ENCODE peak calls at places on chromosomes 3 and 15, in ten cellular contexts. O, W, A, F, S, B, K, H, G and Z are unnamed samples.

GRCh38 chr3:187999821-188000220 is 154.1 kb upstream of the LPP start:
- DNase-seq in O (no peak), W (peak), A (no peak), F (no peak), S (no peak), B (peak), K (no peak), H (no peak), G (no peak), Z (no peak)

GRCh38 chr15:26421065-26421464 is 351.8 kb downstream of the GABRB3 start:
- DNase-seq in O (peak), W (no peak), A (no peak), F (no peak), S (no peak), B (no peak), K (no peak), H (no peak), G (no peak), Z (no peak)

GRCh38 chr3:30855390-30855789 is 39.1 kb downstream of the GADL1 start:
- DNase-seq in O (no peak), W (no peak), A (no peak), F (no peak), S (no peak), B (no peak), K (no peak), H (no peak), G (no peak), Z (peak)

GRCh38 chr3:126895178-126896066 is 87.5 kb upstream of the PLXNA1 start:
- DNase-seq in O (no peak), W (no peak), A (no peak), F (no peak), S (no peak), B (no peak), K (peak), H (no peak), G (peak), Z (no peak)

GRCh38 chr15:58568157-58568571 is 136.4 kb downstream of the LIPC start:
- DNase-seq in O (no peak), W (no peak), A (no peak), F (no peak), S (peak), B (peak), K (no peak), H (no peak), G (peak), Z (no peak)

GRCh38 chr3:24135280-24135679 is 190.2 kb downstream of the NR1D2 start:
- DNase-seq in O (no peak), W (no peak), A (no peak), F (peak), S (no peak), B (no peak), K (peak), H (no peak), G (no peak), Z (no peak)

GRCh38 chr3:192715126-192715525 is 12.2 kb downstream of the FGF12 start:
- DNase-seq in O (no peak), W (no peak), A (no peak), F (no peak), S (no peak), B (no peak), K (no peak), H (no peak), G (no peak), Z (no peak)

GRCh38 chr15:41881550-41881924 is 12.3 kb downstream of the SPTBN5 start:
- DNase-seq in O (no peak), W (no peak), A (no peak), F (no peak), S (no peak), B (no peak), K (no peak), H (no peak), G (no peak), Z (no peak)

GRCh38 chr3:114623420-114624046 is 329.7 kb downstream of the TIGIT start:
- DNase-seq in O (no peak), W (no peak), A (no peak), F (no peak), S (peak), B (no peak), K (no peak), H (no peak), G (peak), Z (no peak)

GRCh38 chr3:178205750-178206149 is 330.5 kb upstream of the KCNMB2 start:
- DNase-seq in O (no peak), W (no peak), A (no peak), F (peak), S (no peak), B (no peak), K (peak), H (no peak), G (peak), Z (peak)

GRCh38 chr3:159848348-159849118 is 140.1 kb upstream of the IL12A start:
- DNase-seq in O (peak), W (no peak), A (no peak), F (no peak), S (no peak), B (no peak), K (no peak), H (no peak), G (no peak), Z (no peak)

GRCh38 chr3:12041476-12041875 is 37.3 kb downstream of the SYN2 start:
- DNase-seq in O (no peak), W (no peak), A (no peak), F (no peak), S (peak), B (no peak), K (no peak), H (no peak), G (no peak), Z (no peak)

GRCh38 chr15:85920926-85921325 is 126.2 kb upstream of the KLHL25 start:
- DNase-seq in O (no peak), W (no peak), A (no peak), F (no peak), S (no peak), B (no peak), K (no peak), H (no peak), G (no peak), Z (no peak)

GRCh38 chr3:71724584-71725278 is 471 bp downstream of the EIF4E3 start:
- DNase-seq in O (no peak), W (peak), A (peak), F (no peak), S (peak), B (no peak), K (no peak), H (peak), G (no peak), Z (no peak)

GRCh38 chr15:66287461-66288055 is 5.8 kb upstream of the DIS3L start:
- DNase-seq in O (no peak), W (no peak), A (no peak), F (no peak), S (peak), B (no peak), K (peak), H (peak), G (peak), Z (no peak)

GRCh38 chr3:63970596-63971468 is 52.5 kb downstream of the PSMD6 start:
- DNase-seq in O (no peak), W (no peak), A (no peak), F (no peak), S (peak), B (no peak), K (peak), H (no peak), G (no peak), Z (no peak)

GRCh38 chr15:52804526-52805081 is 14.5 kb upstream of the ONECUT1 start:
- DNase-seq in O (no peak), W (no peak), A (no peak), F (no peak), S (no peak), B (no peak), K (no peak), H (no peak), G (no peak), Z (no peak)

GRCh38 chr15:75649848-75650247 is 2.1 kb downstream of the SNX33 start:
- DNase-seq in O (no peak), W (no peak), A (no peak), F (no peak), S (no peak), B (no peak), K (no peak), H (no peak), G (no peak), Z (no peak)

GRCh38 chr3:44529927-44530326 is 25.1 kb upstream of the ZKSCAN7 start:
- DNase-seq in O (no peak), W (peak), A (no peak), F (no peak), S (no peak), B (peak), K (no peak), H (no peak), G (peak), Z (no peak)

GRCh38 chr3:49780080-49780967 is 6.0 kb downstream of the IP6K1 start:
- DNase-seq in O (no peak), W (no peak), A (no peak), F (no peak), S (peak), B (no peak), K (peak), H (no peak), G (peak), Z (no peak)

GRCh38 chr15:49242820-49243219 is 72.8 kb downstream of the GALK2 start:
- DNase-seq in O (no peak), W (no peak), A (no peak), F (peak), S (no peak), B (no peak), K (peak), H (no peak), G (peak), Z (peak)

GRCh38 chr3:37770938-37771918 is 90.5 kb upstream of the CTDSPL start:
- DNase-seq in O (no peak), W (no peak), A (no peak), F (no peak), S (no peak), B (no peak), K (peak), H (no peak), G (peak), Z (no peak)

GRCh38 chr3:129665024-129665768 is 58.7 kb upstream of the PLXND1 start:
- DNase-seq in O (no peak), W (no peak), A (no peak), F (no peak), S (no peak), B (no peak), K (peak), H (no peak), G (peak), Z (peak)